ENCODE peak calls at places on chromosomes 4 and X, in nine cellular contexts. One of them, this sample, is unnamed. For H3K27me3, the result is how much of the 10 kb centered on the place peaks cover.

GRCh38 chr4:98996056-98996941 is 778 bp downstream of the METAP1 start:
- DNase-seq in cardiac muscle cell: peak
- DNase-seq in right cardiac atrium: peak
- DNase-seq in spleen: no peak
- DNase-seq in MM.1S: peak
- DNase-seq in uterus: no peak
- DNase-seq in CD8-positive, alpha-beta T cell: no peak
- DNase-seq in A673: peak
- DNase-seq in brain microvascular endothelial cell: peak
- DNase-seq in this sample: peak

GRCh38 chr4:25926473-25926872 is 12.5 kb downstream of the SMIM20 start:
- DNase-seq in A673: no peak
- DNase-seq in MM.1S: peak
- DNase-seq in CD8-positive, alpha-beta T cell: no peak
- DNase-seq in uterus: no peak
- DNase-seq in spleen: no peak
- DNase-seq in cardiac muscle cell: no peak
- DNase-seq in right cardiac atrium: no peak
- DNase-seq in brain microvascular endothelial cell: no peak
- DNase-seq in this sample: peak

GRCh38 chr4:23909671-23910070 is 19.8 kb upstream of the PPARGC1A start:
- DNase-seq in A673: no peak
- DNase-seq in CD8-positive, alpha-beta T cell: no peak
- DNase-seq in right cardiac atrium: no peak
- DNase-seq in cardiac muscle cell: no peak
- DNase-seq in uterus: no peak
- DNase-seq in brain microvascular endothelial cell: no peak
- DNase-seq in spleen: no peak
- DNase-seq in MM.1S: no peak
- DNase-seq in this sample: no peak

GRCh38 chrX:68831405-68832100 is 2.7 kb downstream of the EFNB1 start:
- DNase-seq in cardiac muscle cell: no peak
- DNase-seq in right cardiac atrium: no peak
- DNase-seq in MM.1S: no peak
- DNase-seq in uterus: peak
- DNase-seq in A673: no peak
- DNase-seq in brain microvascular endothelial cell: no peak
- DNase-seq in spleen: no peak
- DNase-seq in CD8-positive, alpha-beta T cell: no peak
- DNase-seq in this sample: no peak

GRCh38 chr4:110621839-110622751 is 782 bp downstream of the PITX2 start:
- DNase-seq in uterus: no peak
- DNase-seq in spleen: no peak
- DNase-seq in cardiac muscle cell: no peak
- DNase-seq in A673: no peak
- DNase-seq in brain microvascular endothelial cell: no peak
- DNase-seq in right cardiac atrium: peak
- DNase-seq in CD8-positive, alpha-beta T cell: no peak
- DNase-seq in MM.1S: no peak
- DNase-seq in this sample: no peak

GRCh38 chr4:4717692-4718091 is 141.8 kb upstream of the MSX1 start:
- DNase-seq in uterus: no peak
- DNase-seq in MM.1S: no peak
- DNase-seq in right cardiac atrium: no peak
- DNase-seq in brain microvascular endothelial cell: no peak
- DNase-seq in CD8-positive, alpha-beta T cell: no peak
- DNase-seq in cardiac muscle cell: no peak
- DNase-seq in spleen: no peak
- DNase-seq in A673: no peak
- DNase-seq in this sample: no peak

GRCh38 chrX:103329991-103330390 is at the start of gene TCEAL7:
- DNase-seq in uterus: peak
- DNase-seq in CD8-positive, alpha-beta T cell: no peak
- DNase-seq in right cardiac atrium: peak
- DNase-seq in brain microvascular endothelial cell: no peak
- DNase-seq in cardiac muscle cell: no peak
- DNase-seq in spleen: no peak
- DNase-seq in A673: no peak
- DNase-seq in MM.1S: no peak
- DNase-seq in this sample: no peak

GRCh38 chr4:94454405-94454804 is 2.7 kb downstream of the PDLIM5 start:
- DNase-seq in cardiac muscle cell: no peak
- DNase-seq in brain microvascular endothelial cell: no peak
- DNase-seq in CD8-positive, alpha-beta T cell: no peak
- DNase-seq in MM.1S: no peak
- DNase-seq in uterus: no peak
- DNase-seq in right cardiac atrium: no peak
- DNase-seq in spleen: no peak
- DNase-seq in A673: peak
- DNase-seq in this sample: no peak

GRCh38 chr4:152690706-152691651 is 11.2 kb upstream of the TMEM154 start:
- DNase-seq in CD8-positive, alpha-beta T cell: no peak
- DNase-seq in cardiac muscle cell: no peak
- DNase-seq in A673: no peak
- DNase-seq in right cardiac atrium: no peak
- DNase-seq in spleen: no peak
- DNase-seq in MM.1S: no peak
- DNase-seq in brain microvascular endothelial cell: no peak
- DNase-seq in uterus: no peak
- DNase-seq in this sample: no peak

GRCh38 chrX:49922291-49923241 is at the start of gene CLCN5:
- DNase-seq in CD8-positive, alpha-beta T cell: peak
- DNase-seq in spleen: peak
- DNase-seq in brain microvascular endothelial cell: peak
- DNase-seq in cardiac muscle cell: peak
- DNase-seq in uterus: peak
- DNase-seq in MM.1S: peak
- DNase-seq in A673: peak
- DNase-seq in right cardiac atrium: peak
- DNase-seq in this sample: peak

GRCh38 chrX:148530464-148531077 is 30.2 kb downstream of the AFF2 start:
- DNase-seq in uterus: no peak
- DNase-seq in cardiac muscle cell: no peak
- DNase-seq in brain microvascular endothelial cell: peak
- DNase-seq in spleen: no peak
- DNase-seq in right cardiac atrium: no peak
- DNase-seq in A673: peak
- DNase-seq in CD8-positive, alpha-beta T cell: no peak
- DNase-seq in MM.1S: peak
- DNase-seq in this sample: peak

GRCh38 chr4:86091201-86091600 is 268.7 kb downstream of the MAPK10 start:
- DNase-seq in cardiac muscle cell: no peak
- DNase-seq in CD8-positive, alpha-beta T cell: no peak
- DNase-seq in uterus: no peak
- DNase-seq in A673: no peak
- DNase-seq in brain microvascular endothelial cell: no peak
- DNase-seq in MM.1S: no peak
- DNase-seq in right cardiac atrium: no peak
- DNase-seq in spleen: no peak
- DNase-seq in this sample: no peak

GRCh38 chr4:8864912-8865680 is 6.5 kb downstream of the HMX1 start:
- DNase-seq in spleen: no peak
- DNase-seq in brain microvascular endothelial cell: no peak
- DNase-seq in CD8-positive, alpha-beta T cell: no peak
- DNase-seq in MM.1S: no peak
- DNase-seq in A673: no peak
- DNase-seq in uterus: no peak
- DNase-seq in right cardiac atrium: no peak
- DNase-seq in cardiac muscle cell: no peak
- DNase-seq in this sample: no peak

GRCh38 chr4:8866828-8867623 is 4.6 kb downstream of the HMX1 start:
- DNase-seq in right cardiac atrium: no peak
- DNase-seq in uterus: no peak
- DNase-seq in A673: no peak
- DNase-seq in cardiac muscle cell: no peak
- DNase-seq in brain microvascular endothelial cell: no peak
- DNase-seq in MM.1S: no peak
- DNase-seq in CD8-positive, alpha-beta T cell: no peak
- DNase-seq in spleen: no peak
- DNase-seq in this sample: no peak

GRCh38 chr4:8867624-8868320 is 3.9 kb downstream of the HMX1 start:
- DNase-seq in MM.1S: no peak
- DNase-seq in right cardiac atrium: peak
- DNase-seq in brain microvascular endothelial cell: no peak
- DNase-seq in spleen: no peak
- DNase-seq in CD8-positive, alpha-beta T cell: no peak
- DNase-seq in uterus: no peak
- DNase-seq in A673: no peak
- DNase-seq in cardiac muscle cell: no peak
- DNase-seq in this sample: no peak

GRCh38 chr4:8865681-8866310 is 5.8 kb downstream of the HMX1 start:
- DNase-seq in uterus: no peak
- DNase-seq in right cardiac atrium: no peak
- DNase-seq in MM.1S: no peak
- DNase-seq in brain microvascular endothelial cell: no peak
- DNase-seq in A673: no peak
- DNase-seq in cardiac muscle cell: no peak
- DNase-seq in spleen: no peak
- DNase-seq in CD8-positive, alpha-beta T cell: no peak
- DNase-seq in this sample: no peak

DNA sequence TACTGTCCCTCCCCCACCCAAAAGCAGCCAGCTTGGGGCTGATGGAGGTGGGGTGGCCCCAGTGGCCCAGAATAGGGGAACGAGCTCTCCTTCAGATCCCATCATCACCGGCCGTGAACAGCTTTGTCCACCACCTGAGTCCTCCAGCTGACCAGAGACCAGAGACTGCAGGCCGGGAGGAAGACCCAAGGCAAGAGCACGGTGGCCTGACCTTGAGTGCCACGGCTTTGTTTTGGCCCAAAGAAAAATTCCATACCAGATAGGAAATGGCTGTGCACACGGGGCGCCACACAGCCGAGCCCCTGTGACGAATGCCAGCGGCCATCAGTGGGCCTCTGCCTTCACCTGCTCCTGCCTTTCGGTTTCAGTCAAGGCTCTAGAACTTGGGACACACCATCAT is 5.2 kb downstream of the HMX1 start:
- DNase-seq in uterus: no peak
- DNase-seq in A673: no peak
- DNase-seq in brain microvascular endothelial cell: no peak
- DNase-seq in spleen: no peak
- DNase-seq in right cardiac atrium: no peak
- DNase-seq in CD8-positive, alpha-beta T cell: no peak
- DNase-seq in cardiac muscle cell: no peak
- DNase-seq in MM.1S: no peak
- DNase-seq in this sample: no peak
- H3K27me3 ChIP-seq in uterus: half or more
- H3K27me3 ChIP-seq in A673: half or more
- H3K27me3 ChIP-seq in brain microvascular endothelial cell: half or more
- H3K27me3 ChIP-seq in spleen: half or more
- H3K27me3 ChIP-seq in right cardiac atrium: under half
- H3K27me3 ChIP-seq in CD8-positive, alpha-beta T cell: under half
- H3K27me3 ChIP-seq in cardiac muscle cell: half or more
- H3K27me3 ChIP-seq in MM.1S: half or more
- H3K27me3 ChIP-seq in this sample: under half

DNA sequence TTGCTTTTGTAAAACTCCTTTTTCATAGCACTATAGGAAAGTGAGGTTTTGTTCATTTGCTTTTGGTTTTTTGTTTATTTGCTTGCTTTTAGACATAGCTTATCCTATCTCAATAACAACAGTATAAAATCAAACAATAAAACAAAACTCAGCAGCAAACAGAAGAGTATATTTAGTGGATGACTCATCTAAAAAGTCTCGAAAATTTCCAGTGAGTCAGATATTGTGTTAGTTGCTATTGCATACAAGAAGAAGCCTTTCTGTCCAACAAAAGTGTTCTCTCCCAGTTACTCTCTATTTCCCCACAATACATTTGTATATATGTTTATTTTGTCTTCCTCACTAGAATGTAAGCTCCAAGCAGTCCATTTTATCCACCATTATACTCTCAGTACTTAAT is 36.0 kb upstream of the NPNT start:
- DNase-seq in uterus: no peak
- DNase-seq in CD8-positive, alpha-beta T cell: no peak
- DNase-seq in spleen: no peak
- DNase-seq in cardiac muscle cell: no peak
- DNase-seq in right cardiac atrium: no peak
- DNase-seq in A673: peak
- DNase-seq in brain microvascular endothelial cell: peak
- DNase-seq in MM.1S: no peak
- DNase-seq in this sample: no peak
- H3K4me3 ChIP-seq in uterus: no peak
- H3K4me3 ChIP-seq in CD8-positive, alpha-beta T cell: no peak
- H3K4me3 ChIP-seq in spleen: no peak
- H3K4me3 ChIP-seq in cardiac muscle cell: no peak
- H3K4me3 ChIP-seq in right cardiac atrium: no peak
- H3K4me3 ChIP-seq in A673: no peak
- H3K4me3 ChIP-seq in brain microvascular endothelial cell: no peak
- H3K4me3 ChIP-seq in MM.1S: no peak
- H3K4me3 ChIP-seq in this sample: no peak

GRCh38 chr4:148444296-148445070 is 2.3 kb upstream of the NR3C2 start:
- DNase-seq in right cardiac atrium: peak
- DNase-seq in uterus: peak
- DNase-seq in A673: peak
- DNase-seq in cardiac muscle cell: peak
- DNase-seq in brain microvascular endothelial cell: no peak
- DNase-seq in MM.1S: peak
- DNase-seq in spleen: peak
- DNase-seq in CD8-positive, alpha-beta T cell: peak
- DNase-seq in this sample: peak

GRCh38 chr4:148442830-148443549 is 776 bp upstream of the NR3C2 start:
- DNase-seq in MM.1S: no peak
- DNase-seq in CD8-positive, alpha-beta T cell: peak
- DNase-seq in cardiac muscle cell: peak
- DNase-seq in brain microvascular endothelial cell: no peak
- DNase-seq in spleen: peak
- DNase-seq in uterus: no peak
- DNase-seq in A673: peak
- DNase-seq in right cardiac atrium: peak
- DNase-seq in this sample: no peak

GRCh38 chr4:148445903-148446261 is 3.7 kb upstream of the NR3C2 start:
- DNase-seq in cardiac muscle cell: peak
- DNase-seq in brain microvascular endothelial cell: no peak
- DNase-seq in right cardiac atrium: no peak
- DNase-seq in CD8-positive, alpha-beta T cell: no peak
- DNase-seq in spleen: no peak
- DNase-seq in uterus: no peak
- DNase-seq in A673: peak
- DNase-seq in MM.1S: no peak
- DNase-seq in this sample: no peak

GRCh38 chr4:148443550-148444295 is 1.5 kb upstream of the NR3C2 start:
- DNase-seq in spleen: peak
- DNase-seq in right cardiac atrium: peak
- DNase-seq in uterus: peak
- DNase-seq in CD8-positive, alpha-beta T cell: no peak
- DNase-seq in brain microvascular endothelial cell: no peak
- DNase-seq in MM.1S: peak
- DNase-seq in cardiac muscle cell: peak
- DNase-seq in A673: peak
- DNase-seq in this sample: peak

GRCh38 chr4:148445071-148445902 is 3.1 kb upstream of the NR3C2 start:
- DNase-seq in spleen: peak
- DNase-seq in right cardiac atrium: peak
- DNase-seq in brain microvascular endothelial cell: no peak
- DNase-seq in uterus: peak
- DNase-seq in A673: peak
- DNase-seq in MM.1S: peak
- DNase-seq in CD8-positive, alpha-beta T cell: peak
- DNase-seq in cardiac muscle cell: peak
- DNase-seq in this sample: peak
- H3K27me3 ChIP-seq in spleen: under half
- H3K27me3 ChIP-seq in right cardiac atrium: under half
- H3K27me3 ChIP-seq in brain microvascular endothelial cell: under half
- H3K27me3 ChIP-seq in uterus: under half
- H3K27me3 ChIP-seq in A673: under half
- H3K27me3 ChIP-seq in MM.1S: under half
- H3K27me3 ChIP-seq in CD8-positive, alpha-beta T cell: under half
- H3K27me3 ChIP-seq in cardiac muscle cell: half or more
- H3K27me3 ChIP-seq in this sample: under half

GRCh38 chrX:154409222-154409871 is at the start of gene DNASE1L1:
- DNase-seq in MM.1S: peak
- DNase-seq in cardiac muscle cell: peak
- DNase-seq in CD8-positive, alpha-beta T cell: no peak
- DNase-seq in uterus: peak
- DNase-seq in brain microvascular endothelial cell: peak
- DNase-seq in right cardiac atrium: peak
- DNase-seq in spleen: peak
- DNase-seq in A673: no peak
- DNase-seq in this sample: peak
- H3K4me3 ChIP-seq in MM.1S: peak
- H3K4me3 ChIP-seq in cardiac muscle cell: no peak
- H3K4me3 ChIP-seq in CD8-positive, alpha-beta T cell: no peak
- H3K4me3 ChIP-seq in uterus: no peak
- H3K4me3 ChIP-seq in brain microvascular endothelial cell: peak
- H3K4me3 ChIP-seq in right cardiac atrium: peak
- H3K4me3 ChIP-seq in spleen: peak
- H3K4me3 ChIP-seq in A673: no peak
- H3K4me3 ChIP-seq in this sample: no peak